ENCODE peak calls at places on chromosomes 1 and 21, in eight cellular contexts. I is HFF-Myc, X is skeletal muscle cell, M is IMR-90, V is LNCaP clone FGC, S is pancreas, E is astrocyte of the spinal cord, L is choroid plexus epithelial cell. P is an unnamed sample.
A peak's percentile ranks its signal among the peaks of the same experiment; 100 is the strongest.

GRCh38 chr1:16183157-16183556 is 27.3 kb upstream of the EPHA2 start:
- DNase-seq in X (peak; percentile 70), V (no peak), E (peak; percentile 80), M (peak; percentile 78), S (no peak), I (no peak), L (peak; percentile 50), P (peak; percentile 61)

GRCh38 chr1:179794146-179794545 is 51.1 kb downstream of the FAM163A start:
- DNase-seq in S (no peak), X (no peak), V (no peak), M (no peak), I (no peak), E (no peak), L (no peak), P (no peak)

GRCh38 chr1:50333595-50333974 is 89.7 kb downstream of the DMRTA2 start:
- DNase-seq in E (peak; percentile 15), L (peak; percentile 23), X (no peak), V (no peak), S (peak; percentile 89), M (peak; percentile 3), I (no peak), P (peak; percentile 31)

GRCh38 chr1:86259390-86259789 is 102.8 kb upstream of the COL24A1 start:
- DNase-seq in E (no peak), S (no peak), L (no peak), M (peak; percentile 53), V (no peak), I (no peak), X (no peak), P (peak; percentile 31)

GRCh38 chr1:27147842-27148518 is 6.9 kb downstream of the SLC9A1 start:
- DNase-seq in I (no peak), V (no peak), X (no peak), E (no peak), S (no peak), L (no peak), M (no peak), P (no peak)

GRCh38 chr1:222034790-222035189 is 292.9 kb upstream of the DUSP10 start:
- DNase-seq in I (no peak), V (no peak), X (no peak), S (no peak), M (no peak), E (peak; percentile 89), L (peak; percentile 97), P (peak; percentile 25)

GRCh38 chr1:245091171-245091621 is 63.6 kb upstream of the KIF26B start:
- DNase-seq in E (no peak), M (peak; percentile 37), I (no peak), V (no peak), L (peak; percentile 62), S (no peak), X (no peak), P (no peak)

GRCh38 chr1:59123081-59123675 is 173.7 kb upstream of the FGGY start:
- DNase-seq in S (no peak), X (no peak), L (peak; percentile 48), E (no peak), I (no peak), V (no peak), M (peak; percentile 82), P (no peak)

GRCh38 chr1:112704908-112705627 is 1.9 kb downstream of the RHOC start:
- DNase-seq in L (peak; percentile 98), X (peak; percentile 96), V (peak; percentile 94), E (peak; percentile 97), M (peak; percentile 96), S (peak; percentile 73), I (peak; percentile 94), P (peak; percentile 96)

GRCh38 chr1:157951219-157951618 is 42.2 kb upstream of the KIRREL1 start:
- DNase-seq in I (no peak), V (no peak), M (no peak), X (no peak), E (no peak), L (no peak), S (no peak), P (no peak)

GRCh38 chr1:78143152-78143551 is 97.4 kb downstream of the GIPC2 start:
- DNase-seq in L (no peak), V (no peak), E (no peak), S (no peak), I (no peak), M (no peak), X (no peak), P (no peak)

GRCh38 chr1:17251699-17252376 is 2.9 kb downstream of the PADI3 start:
- DNase-seq in M (peak; percentile 73), S (no peak), L (no peak), V (no peak), E (peak; percentile 44), X (no peak), I (peak; percentile 35), P (peak; percentile 27)

GRCh38 chr1:182634306-182635072 is 30.3 kb upstream of the RGS16 start:
- DNase-seq in S (no peak), I (no peak), X (no peak), E (no peak), M (no peak), V (no peak), L (no peak), P (no peak)

GRCh38 chr1:147076442-147076841 is 95.8 kb downstream of the PRKAB2 start:
- DNase-seq in E (no peak), V (peak; percentile 71), I (no peak), M (no peak), X (no peak), L (no peak), S (no peak), P (no peak)
- H3K4me3 ChIP-seq in E (no peak overlapping the region), V (no peak overlapping the region), I (no peak overlapping the region), M (no peak overlapping the region), X (no peak overlapping the region), L (no peak overlapping the region), S (no peak overlapping the region), P (no peak overlapping the region)

DNA sequence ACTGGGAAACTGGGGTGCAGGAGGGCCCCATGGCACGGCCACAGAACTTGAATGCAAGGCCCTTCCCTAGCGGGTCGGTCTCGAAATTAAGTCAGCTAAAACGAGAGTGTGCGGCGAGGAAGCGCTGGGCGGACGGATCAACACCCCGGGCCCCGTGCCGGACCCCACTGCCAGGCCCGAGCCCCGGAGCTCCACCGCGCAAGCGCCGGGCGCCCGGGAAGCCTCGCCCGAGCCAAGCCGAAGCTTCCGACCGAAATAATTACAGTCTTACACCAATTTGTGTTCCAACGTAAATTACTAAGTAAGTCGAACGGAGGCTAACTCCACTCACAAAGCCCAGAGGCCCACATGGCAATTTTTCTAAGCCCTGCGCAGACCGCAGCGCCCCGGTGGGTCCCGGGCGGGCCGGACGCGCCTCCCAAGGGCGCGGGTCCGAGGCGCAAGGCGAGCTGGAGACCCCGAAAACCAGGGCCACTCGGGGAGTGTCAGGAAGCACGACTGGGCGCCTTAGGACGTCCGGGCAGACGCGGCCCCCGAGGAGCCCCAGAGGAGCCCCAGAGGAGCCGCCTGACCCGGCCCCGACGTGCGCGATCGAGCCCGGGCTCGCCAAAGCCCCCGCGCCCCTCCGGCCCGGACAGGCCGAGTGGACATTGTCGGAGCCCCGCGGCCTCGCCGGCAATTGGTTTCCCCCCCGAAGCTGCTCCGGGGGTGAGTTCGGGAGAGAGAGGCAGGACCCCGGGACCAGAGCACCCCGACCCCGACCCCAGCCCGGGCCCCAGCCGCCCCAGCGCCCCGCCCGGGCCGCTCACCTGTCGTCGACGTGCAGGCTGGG is 585 bp downstream of the RIPK4 start:
- DNase-seq in M (no peak), S (peak; percentile 75), I (no peak), E (no peak), X (no peak), L (no peak), V (no peak), P (no peak)
- H3K4me3 ChIP-seq in M (no peak overlapping the region), S (peak overlapping the region; percentile 53), I (peak overlapping the region; percentile 36), E (peak overlapping the region; percentile 34), X (peak overlapping the region; percentile 46), L (no peak overlapping the region), V (peak overlapping the region; percentile 69), P (peak overlapping the region; percentile 47)

DNA sequence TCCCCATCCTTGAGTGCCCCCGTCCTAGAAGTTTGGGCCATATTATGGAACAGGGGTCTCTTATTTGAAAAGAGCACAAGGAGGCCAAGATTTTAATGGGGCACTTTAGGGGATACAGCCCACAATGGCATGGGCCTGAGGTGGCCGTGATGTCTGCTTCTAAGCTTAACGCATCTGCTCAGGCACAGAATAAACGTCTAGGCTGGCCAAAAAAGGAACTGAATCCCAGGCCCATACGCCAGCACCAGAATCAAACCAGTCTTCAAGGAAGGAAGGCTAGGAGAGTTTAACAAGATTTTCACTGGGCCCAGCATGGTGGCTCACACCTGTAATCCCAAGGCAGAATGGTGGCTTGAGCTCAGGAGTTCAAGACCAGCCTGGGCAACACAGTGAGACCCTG is 9.2 kb upstream of the SARS1 start:
- DNase-seq in M (no peak), V (no peak), S (no peak), E (no peak), L (no peak), X (no peak), I (no peak), P (no peak)
- H3K4me3 ChIP-seq in M (no peak overlapping the region), V (no peak overlapping the region), S (no peak overlapping the region), E (no peak overlapping the region), L (no peak overlapping the region), X (no peak overlapping the region), I (no peak overlapping the region), P (no peak overlapping the region)

GRCh38 chr1:44723064-44723463 is 7.9 kb downstream of the RNU5D-1 start:
- DNase-seq in M (no peak), S (no peak), E (no peak), L (no peak), I (no peak), V (no peak), X (no peak), P (no peak)
- H3K4me3 ChIP-seq in M (no peak overlapping the region), S (no peak overlapping the region), E (no peak overlapping the region), L (no peak overlapping the region), I (no peak overlapping the region), V (no peak overlapping the region), X (no peak overlapping the region), P (no peak overlapping the region)

GRCh38 chr1:246476771-246477170 is 30.3 kb downstream of the SMYD3 start:
- DNase-seq in X (no peak), S (no peak), M (no peak), E (no peak), I (no peak), V (no peak), L (no peak), P (no peak)
- H3K4me3 ChIP-seq in X (no peak overlapping the region), S (no peak overlapping the region), M (no peak overlapping the region), E (no peak overlapping the region), I (no peak overlapping the region), V (no peak overlapping the region), L (no peak overlapping the region), P (no peak overlapping the region)

DNA sequence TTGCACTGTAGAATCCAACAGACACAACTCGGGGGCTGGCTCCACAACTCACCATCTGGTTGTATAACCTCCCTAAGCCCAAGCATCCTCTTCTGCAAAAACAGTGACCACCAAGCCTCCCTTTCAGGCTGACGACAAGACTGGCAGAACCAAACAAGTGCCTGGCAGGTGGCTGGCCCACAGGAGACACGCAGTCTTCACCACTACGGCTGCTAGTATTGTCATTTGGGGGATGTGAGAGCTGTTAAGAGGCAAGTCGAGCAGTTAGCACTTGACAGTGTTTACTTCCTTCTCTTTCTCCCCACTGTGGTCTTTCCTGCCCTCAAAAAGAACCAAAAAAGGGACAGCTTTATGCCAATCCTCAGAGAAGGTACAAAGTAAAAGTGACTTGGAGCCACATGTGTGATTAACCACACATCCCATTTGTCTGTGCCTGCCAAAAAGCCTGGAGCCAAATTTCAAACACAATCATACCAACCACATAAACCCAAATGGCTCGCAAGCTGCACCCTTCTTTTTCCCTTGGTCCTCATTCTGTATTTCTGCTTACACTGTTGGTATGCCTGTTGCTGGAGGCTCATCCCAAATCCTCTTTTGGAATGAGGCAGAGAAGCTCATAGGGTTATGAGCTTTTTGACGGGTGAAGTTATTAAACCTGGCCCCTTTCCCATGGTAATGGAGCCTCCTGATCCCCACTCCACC is 94.1 kb downstream of the TGFBR3 start:
- DNase-seq in M (no peak), S (no peak), E (no peak), V (no peak), X (no peak), I (no peak), L (no peak), P (no peak)
- H3K4me3 ChIP-seq in M (no peak overlapping the region), S (no peak overlapping the region), E (no peak overlapping the region), V (no peak overlapping the region), X (no peak overlapping the region), I (no peak overlapping the region), L (no peak overlapping the region), P (no peak overlapping the region)